ENCODE peak calls at places on chromosomes 5 and 9, in five cellular contexts. Q is caudate nucleus, A is retinal pigment epithelial cell, X is Right ventricle myocardium superior, L is ELR. N is an unnamed sample.

GRCh38 chr5:68285075-68285827 is 69.7 kb downstream of the PIK3R1 start:
- DNase-seq in Q (no peak), A (no peak), X (no peak), L (no peak), N (no peak)

GRCh38 chr9:35714579-35715252 is 17.3 kb downstream of the TLN1 start:
- DNase-seq in Q (no peak), A (no peak), X (no peak), L (no peak), N (no peak)

GRCh38 chr9:124219290-124219605 is 38.5 kb upstream of the NEK6 start:
- DNase-seq in Q (no peak), A (no peak), X (no peak), L (no peak), N (no peak)

GRCh38 chr9:78713746-78714405 is 417.0 kb downstream of the PSAT1 start:
- DNase-seq in Q (no peak), A (peak), X (no peak), L (peak), N (no peak)

GRCh38 chr5:75951158-75951557 is 132.0 kb upstream of the SV2C start:
- DNase-seq in Q (no peak), A (no peak), X (no peak), L (no peak), N (no peak)

GRCh38 chr5:158198636-158199035 is 339.7 kb upstream of the CLINT1 start:
- DNase-seq in Q (no peak), A (no peak), X (no peak), L (no peak), N (no peak)

GRCh38 chr5:102911973-102912372 is 156.9 kb downstream of the PAM start:
- DNase-seq in Q (no peak), A (peak), X (no peak), L (peak), N (no peak)

GRCh38 chr9:4905135-4905490 is 80.0 kb upstream of the JAK2 start:
- DNase-seq in Q (no peak), A (no peak), X (no peak), L (no peak), N (no peak)

GRCh38 chr5:110873773-110874437 is 135.1 kb downstream of the SLC25A46 start:
- DNase-seq in Q (no peak), A (no peak), X (no peak), L (no peak), N (no peak)

GRCh38 chr5:52864376-52864775 is 76.7 kb downstream of the ITGA1 start:
- DNase-seq in Q (no peak), A (peak), X (no peak), L (no peak), N (no peak)

GRCh38 chr5:151696470-151697061 is 9.9 kb upstream of the SPARC start:
- DNase-seq in Q (no peak), A (peak), X (peak), L (peak), N (no peak)

GRCh38 chr9:136863623-136864273 is 2.4 kb downstream of the EDF1 start:
- DNase-seq in Q (no peak), A (no peak), X (no peak), L (no peak), N (no peak)

GRCh38 chr5:133638436-133638835 is 26.1 kb upstream of the FSTL4 start:
- DNase-seq in Q (no peak), A (no peak), X (no peak), L (no peak), N (no peak)